ENCODE peak calls at places on chromosomes 4 and X, in eight cellular contexts. P is AG09319, J is M059J, K is HEK293T, T is EH, F is cortex of kidney, E is adipocyte, W is aorta. A is an unnamed sample.

GRCh38 chr4:180296036-180296599 is 1947.1 kb upstream of the TENM3 start:
- DNase-seq in W (no peak), T (no peak), E (no peak), K (no peak), J (no peak), F (no peak), P (no peak), A (no peak)

GRCh38 chr4:7193040-7193958 is 961 bp downstream of the SORCS2 start:
- DNase-seq in F (no peak), J (no peak), T (no peak), W (peak; percentile 78), P (no peak), E (peak; percentile 52), K (no peak), A (peak; percentile 80)

GRCh38 chr4:156977435-156978160 is 6.0 kb upstream of the PDGFC start:
- DNase-seq in K (no peak), F (no peak), J (peak; percentile 81), E (peak; percentile 61), W (no peak), P (peak; percentile 56), T (peak; percentile 94), A (peak; percentile 78)

GRCh38 chr4:60133414-60133813 is 1066.7 kb upstream of the ADGRL3 start:
- DNase-seq in W (no peak), T (no peak), E (peak; percentile 33), K (no peak), J (peak; percentile 1), F (no peak), P (no peak), A (no peak)

GRCh38 chrX:108439961-108440696 is 491 bp downstream of the COL4A5 start:
- DNase-seq in J (peak; percentile 17), T (peak; percentile 42), E (peak; percentile 58), W (peak; percentile 76), P (no peak), F (no peak), K (peak; percentile 42), A (no peak)

GRCh38 chr4:41146716-41147506 is 67.4 kb downstream of the APBB2 start:
- DNase-seq in T (peak; percentile 56), W (peak; percentile 81), E (peak; percentile 42), P (no peak), J (peak; percentile 82), K (no peak), F (no peak), A (peak; percentile 62)

GRCh38 chr4:36446275-36446674 is 164.9 kb downstream of the DTHD1 start:
- DNase-seq in E (no peak), W (no peak), J (no peak), T (no peak), K (no peak), P (no peak), F (no peak), A (no peak)

GRCh38 chrX:68755726-68756125 is 73.1 kb upstream of the EFNB1 start:
- DNase-seq in F (no peak), P (no peak), T (no peak), W (no peak), J (no peak), E (no peak), K (no peak), A (no peak)

GRCh38 chrX:55908685-55909212 is 191.2 kb downstream of the RRAGB start:
- DNase-seq in J (peak; percentile 32), P (no peak), W (peak; percentile 59), F (no peak), K (peak; percentile 8), T (peak; percentile 13), E (peak; percentile 7), A (no peak)

GRCh38 chr4:107094332-107094731 is 58.2 kb upstream of the DKK2 start:
- DNase-seq in T (peak; percentile 34), J (peak; percentile 14), F (no peak), W (no peak), K (peak; percentile 10), E (peak; percentile 62), P (peak; percentile 5), A (peak; percentile 37)

GRCh38 chr4:150389896-150390530 is 191.9 kb upstream of the MAB21L2 start:
- DNase-seq in J (no peak), P (no peak), F (no peak), E (no peak), T (no peak), K (no peak), W (no peak), A (no peak)

GRCh38 chr4:57442834-57443291 is 332.7 kb upstream of the IGFBP7 start:
- DNase-seq in E (peak; percentile 68), P (no peak), J (peak; percentile 14), F (no peak), K (peak; percentile 58), W (no peak), T (peak; percentile 46), A (peak; percentile 73)

GRCh38 chr4:38190717-38191178 is 230.6 kb downstream of the PTTG2 start:
- DNase-seq in F (no peak), J (peak; percentile 90), K (peak; percentile 17), E (peak; percentile 81), P (peak; percentile 16), T (peak; percentile 96), W (peak; percentile 88), A (peak; percentile 90)

GRCh38 chr4:184728858-184729257 is 5.0 kb downstream of the CENPU start:
- DNase-seq in F (no peak), W (no peak), T (no peak), P (no peak), J (no peak), K (no peak), E (no peak), A (no peak)

GRCh38 chrX:24196509-24196908 is 47.0 kb downstream of the ZFX start:
- DNase-seq in P (no peak), K (no peak), F (no peak), T (no peak), E (no peak), J (no peak), W (no peak), A (no peak)